ENCODE peak calls at places on chromosomes 13 and 19, in four cellular contexts. R is RWPE2, I is psoas muscle, L is heart right ventricle. F is an unnamed sample.

GRCh38 chr19:42074513-42075363 is 1.2 kb upstream of the ZNF574 start:
- DNase-seq in I (no peak), L (no peak), R (no peak), F (no peak)

GRCh38 chr19:44608391-44608821 is 5.0 kb upstream of the IGSF23 start:
- DNase-seq in I (no peak), L (no peak), R (no peak), F (peak; percentile 61)

GRCh38 chr13:44368062-44368591 is 5.5 kb upstream of the SERP2 start:
- DNase-seq in I (no peak), L (no peak), R (no peak), F (peak; percentile 95)

GRCh38 chr13:98658131-98658530 is 81.2 kb upstream of the STK24 start:
- DNase-seq in R (no peak), L (peak; percentile 23), I (no peak), F (peak; percentile 72)

GRCh38 chr13:74246398-74246975 is 112.3 kb upstream of the KLF12 start:
- DNase-seq in L (peak; percentile 69), R (no peak), I (no peak), F (no peak)

GRCh38 chr19:23547156-23547555 is 139.9 kb downstream of the ZNF675 start:
- DNase-seq in L (no peak), I (no peak), R (no peak), F (no peak)

GRCh38 chr13:102610296-102610895 is 13.6 kb downstream of the TPP2 start:
- DNase-seq in L (no peak), R (no peak), I (no peak), F (no peak)

GRCh38 chr13:77034883-77035282 is 7.9 kb upstream of the FBXL3 start:
- DNase-seq in R (no peak), I (no peak), L (no peak), F (peak; percentile 10)

GRCh38 chr19:19296953-19297689 is 23.2 kb downstream of the SUGP1 start:
- DNase-seq in I (no peak), L (no peak), R (no peak), F (no peak)

GRCh38 chr19:39771751-39772150 is 6.9 kb upstream of the LEUTX start:
- DNase-seq in L (no peak), I (no peak), R (no peak), F (no peak)

DNA sequence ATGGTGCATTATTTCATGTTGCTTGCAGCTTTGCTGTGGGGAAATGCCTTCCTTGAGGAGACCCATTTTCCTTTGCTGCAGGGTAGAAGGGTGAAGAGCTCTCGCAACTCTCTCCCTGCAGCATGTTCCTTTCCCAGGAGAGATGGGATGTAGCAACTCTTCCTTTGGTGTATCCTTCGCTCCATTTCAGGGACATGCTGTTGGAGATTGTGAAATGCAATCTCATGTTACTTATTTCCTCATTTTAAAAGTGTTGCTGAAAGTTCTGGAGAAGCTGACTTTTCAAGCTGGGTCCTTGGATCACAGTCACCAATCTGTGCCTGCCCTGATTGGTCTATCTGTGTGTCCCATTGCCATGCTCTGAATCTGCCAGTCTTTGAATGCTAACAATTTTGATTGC is 69.9 kb upstream of the STARD13 start:
- DNase-seq in L (no peak), R (no peak), I (no peak), F (peak; percentile 87)
- TF ChIP-seq CTCF in L (no peak), R (no peak), I (no peak), F (no peak)

GRCh38 chr19:49686503-49687088 is 2.8 kb upstream of the ADM5 start:
- DNase-seq in R (peak; percentile 62), I (no peak), L (no peak), F (no peak)

GRCh38 chr19:49687150-49687549 is 2.2 kb upstream of the ADM5 start:
- DNase-seq in L (no peak), R (no peak), I (no peak), F (no peak)

GRCh38 chr19:49688531-49689132 is 762 bp upstream of the ADM5 start:
- DNase-seq in R (no peak), L (no peak), I (no peak), F (no peak)

GRCh38 chr19:49689133-49690072 is at the start of gene ADM5:
- DNase-seq in L (no peak), R (peak; percentile 68), I (no peak), F (peak; percentile 11)

DNA sequence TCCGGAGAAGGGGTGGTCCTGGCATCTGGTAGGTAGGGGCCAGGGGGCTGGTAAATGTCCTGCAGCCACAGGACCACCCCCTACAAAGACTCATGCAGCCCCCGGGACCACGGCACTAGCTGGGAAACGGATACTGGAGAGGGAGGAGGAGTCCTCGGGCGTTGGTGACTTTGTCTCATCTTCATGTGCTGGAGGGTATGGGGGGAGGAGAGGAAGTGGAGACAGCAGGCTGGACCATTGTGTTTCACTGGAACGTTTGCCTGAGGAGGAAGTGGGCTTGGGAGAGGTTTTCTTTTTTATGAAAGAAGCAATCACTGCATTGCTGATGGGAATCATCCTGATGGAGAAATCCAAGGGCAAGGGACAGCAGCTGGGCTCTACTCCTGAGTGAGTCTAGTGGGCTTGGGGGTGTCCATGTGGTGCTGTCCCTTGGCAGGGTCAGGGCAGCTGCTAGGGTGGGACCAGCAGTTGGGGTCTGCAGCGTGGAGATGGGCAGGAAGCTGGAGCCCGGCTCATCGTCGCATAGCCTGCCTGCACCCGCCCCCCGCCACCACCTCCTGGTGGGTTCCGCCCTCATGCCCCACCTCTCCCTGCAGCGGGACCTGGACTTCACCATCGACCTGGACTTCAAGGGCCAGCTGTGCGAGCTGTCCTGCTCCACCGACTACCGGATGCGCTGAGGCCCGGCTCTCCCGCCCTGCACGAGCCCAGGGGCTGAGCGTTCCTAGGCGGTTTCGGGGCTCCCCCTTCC is 1.7 kb upstream of the ADM5 start:
- DNase-seq in R (no peak), L (no peak), I (no peak), F (no peak)
- H3K4me3 ChIP-seq in R (no peak overlapping the region), L (no peak overlapping the region), I (no peak overlapping the region), F (no peak overlapping the region)

GRCh38 chr19:11101057-11101456 is 11.8 kb downstream of the LDLR start:
- DNase-seq in R (no peak), L (no peak), I (no peak), F (no peak)

GRCh38 chr19:11100064-11100463 is 10.8 kb downstream of the LDLR start:
- DNase-seq in L (no peak), R (no peak), I (no peak), F (no peak)

GRCh38 chr19:11106477-11106876 is 17.2 kb downstream of the LDLR start:
- DNase-seq in L (peak; percentile 56), R (no peak), I (no peak), F (peak; percentile 44)

GRCh38 chr19:11105014-11105636 is 15.9 kb downstream of the LDLR start:
- DNase-seq in L (no peak), R (no peak), I (no peak), F (no peak)

DNA sequence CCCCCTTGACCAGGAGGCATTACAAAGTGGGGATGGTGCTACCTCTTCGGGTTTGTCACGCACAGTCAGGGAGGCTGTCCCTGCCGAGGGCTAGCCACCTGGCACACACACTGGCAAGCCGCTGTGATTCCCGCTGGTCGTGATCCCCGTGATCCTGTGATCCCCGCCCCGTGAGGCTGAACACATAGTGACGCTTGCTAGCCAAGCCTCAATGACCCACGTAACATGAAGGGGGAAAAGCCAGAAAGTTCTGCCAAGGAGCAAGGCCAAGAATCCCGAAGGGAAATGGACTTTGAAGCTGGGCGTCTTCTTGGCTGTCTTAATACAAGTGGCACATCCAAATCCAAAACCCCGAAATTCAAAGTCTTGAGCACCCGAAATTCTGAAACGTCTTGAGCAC is 13.7 kb downstream of the LDLR start:
- DNase-seq in I (no peak), L (no peak), R (no peak), F (no peak)
- TF ChIP-seq CTCF in I (no peak), L (no peak), R (no peak), F (no peak)

GRCh38 chr13:113859311-113860050 is 4.4 kb downstream of the GAS6 start:
- DNase-seq in R (peak; percentile 25), L (peak; percentile 1), I (no peak), F (no peak)
- H3K4me3 ChIP-seq in R (no peak overlapping the region), L (no peak overlapping the region), I (no peak overlapping the region), F (no peak overlapping the region)

GRCh38 chr13:79246575-79246949 is 159.5 kb downstream of the RBM26 start:
- DNase-seq in I (no peak), L (no peak), R (no peak), F (no peak)
- TF ChIP-seq CTCF in I (no peak), L (no peak), R (peak; percentile 31), F (no peak)

GRCh38 chr19:51946602-51947001 is 19.3 kb downstream of the ZNF613 start:
- DNase-seq in L (no peak), I (no peak), R (no peak), F (no peak)

GRCh38 chr19:51944798-51945552 is 17.7 kb downstream of the ZNF613 start:
- DNase-seq in I (no peak), L (no peak), R (no peak), F (no peak)

GRCh38 chr19:51948979-51949378 is 21.7 kb downstream of the ZNF613 start:
- DNase-seq in I (no peak), L (peak; percentile 61), R (no peak), F (peak; percentile 52)
- H3K4me3 ChIP-seq in I (no peak overlapping the region), L (no peak overlapping the region), R (no peak overlapping the region), F (peak overlapping the region; percentile 49)

F was measured in fibroblast of villous mesenchyme.